ENCODE peak calls at places on chromosomes 16 and 17, in four cellular contexts. F is bronchial epithelial cell, G is HEK293T, W is pons. A is an unnamed sample.

GRCh38 chr16:85720319-85720637 is 30.6 kb downstream of the C16orf74 start:
- DNase-seq in F (peak), G (no peak), W (no peak), A (no peak)

GRCh38 chr17:81553018-81553615 is 964 bp upstream of the FAAP100 start:
- DNase-seq in F (peak), G (peak), W (peak), A (peak)

GRCh38 chr17:12839042-12839441 is 49.7 kb downstream of the ARHGAP44 start:
- DNase-seq in F (no peak), G (no peak), W (no peak), A (no peak)

GRCh38 chr17:32302860-32303649 is 37.4 kb downstream of the RHBDL3 start:
- DNase-seq in F (no peak), G (no peak), W (no peak), A (no peak)

GRCh38 chr17:37368577-37368976 is 7.2 kb upstream of the C17orf78 start:
- DNase-seq in F (peak), G (no peak), W (no peak), A (no peak)

GRCh38 chr17:80761421-80761871 is 216.8 kb downstream of the RPTOR start:
- DNase-seq in F (peak), G (no peak), W (no peak), A (peak)

GRCh38 chr17:61065263-61065773 is 334.3 kb upstream of the TBX2 start:
- DNase-seq in F (no peak), G (peak), W (peak), A (peak)

GRCh38 chr17:36921131-36921851 is 16.0 kb upstream of the LHX1 start:
- DNase-seq in F (peak), G (no peak), W (no peak), A (no peak)

GRCh38 chr16:61148930-61149329 is 887.3 kb downstream of the CDH8 start:
- DNase-seq in F (no peak), G (no peak), W (no peak), A (peak)

GRCh38 chr17:77602062-77602746 is 356.3 kb upstream of the TNRC6C start:
- DNase-seq in F (peak), G (no peak), W (no peak), A (no peak)

GRCh38 chr17:38693700-38694329 is 11.3 kb upstream of the MLLT6 start:
- DNase-seq in F (no peak), G (no peak), W (peak), A (peak)

GRCh38 chr17:61307905-61308886 is 91.4 kb upstream of the TBX2 start:
- DNase-seq in F (no peak), G (no peak), W (no peak), A (no peak)

GRCh38 chr16:85398688-85399582 is 214.2 kb upstream of the GSE1 start:
- DNase-seq in F (no peak), G (no peak), W (no peak), A (no peak)

GRCh38 chr16:15658149-15658548 is 8.1 kb downstream of the NDE1 start:
- DNase-seq in F (no peak), G (no peak), W (no peak), A (no peak)

GRCh38 chr17:73571524-73572130 is 72.6 kb downstream of the SDK2 start:
- DNase-seq in F (no peak), G (no peak), W (no peak), A (no peak)